ENCODE peak calls at places on chromosomes 3 and 15, in five cellular contexts. G is AG09309, H is progenitor cell of endocrine pancreas, K is foreskin fibroblast, R is kidney epithelial cell. J is an unnamed sample.

GRCh38 chr3:76991165-76991564 is 48.7 kb upstream of the ROBO2 start:
- DNase-seq in G (no peak), H (no peak), K (peak), R (no peak), J (no peak)

GRCh38 chr3:34016925-34017592 is 218.6 kb downstream of the PDCD6IP start:
- DNase-seq in G (no peak), H (no peak), K (no peak), R (no peak), J (no peak)

GRCh38 chr3:170178631-170179030 is 2.9 kb downstream of the PHC3 start:
- DNase-seq in G (no peak), H (no peak), K (no peak), R (no peak), J (no peak)

GRCh38 chr15:54064412-54064811 is 86.2 kb downstream of the UNC13C start:
- DNase-seq in G (no peak), H (no peak), K (no peak), R (no peak), J (no peak)

GRCh38 chr15:87597346-87598052 is 659.0 kb downstream of the NTRK3 start:
- DNase-seq in G (no peak), H (no peak), K (no peak), R (no peak), J (no peak)

GRCh38 chr15:63856711-63857458 is 23.1 kb upstream of the HERC1 start:
- DNase-seq in G (peak), H (no peak), K (peak), R (peak), J (no peak)

GRCh38 chr3:81080608-81081007 is 680.8 kb downstream of the GBE1 start:
- DNase-seq in G (no peak), H (no peak), K (no peak), R (no peak), J (no peak)

GRCh38 chr3:23959147-23959900 is 14.2 kb downstream of the NR1D2 start:
- DNase-seq in G (peak), H (no peak), K (peak), R (peak), J (no peak)

GRCh38 chr3:23999012-23999641 is 54.0 kb downstream of the NR1D2 start:
- DNase-seq in G (no peak), H (peak), K (peak), R (peak), J (peak)

GRCh38 chr3:187799942-187800637 is 54.8 kb upstream of the BCL6 start:
- DNase-seq in G (no peak), H (no peak), K (peak), R (no peak), J (no peak)

GRCh38 chr3:56795097-56795806 is 6.5 kb downstream of the ARHGEF3 start:
- DNase-seq in G (no peak), H (no peak), K (peak), R (no peak), J (no peak)

GRCh38 chr3:130933801-130934345 is 40.0 kb downstream of the ATP2C1 start:
- DNase-seq in G (no peak), H (no peak), K (peak), R (no peak), J (no peak)

GRCh38 chr3:125110016-125110875 is 54.4 kb upstream of the HEG1 start:
- DNase-seq in G (peak), H (no peak), K (peak), R (peak), J (no peak)

GRCh38 chr3:72295974-72296450 is 511.1 kb upstream of the PROK2 start:
- DNase-seq in G (no peak), H (no peak), K (no peak), R (no peak), J (no peak)

GRCh38 chr3:23909324-23909723 is 7.5 kb downstream of the NKIRAS1 start:
- DNase-seq in G (no peak), H (no peak), K (no peak), R (no peak), J (no peak)

GRCh38 chr3:38114875-38115644 is 21.9 kb downstream of the ACAA1 start:
- DNase-seq in G (no peak), H (no peak), K (no peak), R (no peak), J (no peak)

GRCh38 chr15:65761210-65761926 is 30.7 kb downstream of the DENND4A start:
- DNase-seq in G (no peak), H (no peak), K (no peak), R (no peak), J (no peak)

GRCh38 chr15:40932625-40933519 is 3.7 kb downstream of the DLL4 start:
- DNase-seq in G (no peak), H (no peak), K (no peak), R (no peak), J (no peak)

GRCh38 chr15:52018244-52018643 is 775 bp upstream of the MAPK6 start:
- DNase-seq in G (no peak), H (no peak), K (peak), R (no peak), J (no peak)

GRCh38 chr3:125024817-125025216 is 31.0 kb downstream of the HEG1 start:
- DNase-seq in G (no peak), H (no peak), K (no peak), R (no peak), J (no peak)

GRCh38 chr3:52299815-52300611 is 12.4 kb downstream of the GLYCTK start:
- DNase-seq in G (no peak), H (no peak), K (peak), R (no peak), J (peak)

GRCh38 chr3:65080432-65080831 is 392.6 kb upstream of the ADAMTS9 start:
- DNase-seq in G (no peak), H (no peak), K (no peak), R (no peak), J (no peak)
- TF ChIP-seq CTCF in G (no peak), H (no peak), K (no peak), R (no peak), J (no peak)

GRCh38 chr3:195891431-195892104 is 16.8 kb downstream of the TNK2 start:
- DNase-seq in G (no peak), H (no peak), K (no peak), R (no peak), J (no peak)

GRCh38 chr3:195888311-195888761 is 20.0 kb downstream of the TNK2 start:
- DNase-seq in G (no peak), H (no peak), K (no peak), R (no peak), J (no peak)

GRCh38 chr3:195892105-195892354 is 16.3 kb downstream of the TNK2 start:
- DNase-seq in G (no peak), H (no peak), K (no peak), R (no peak), J (no peak)

GRCh38 chr3:195888981-195889842 is 19.1 kb downstream of the TNK2 start:
- DNase-seq in G (no peak), H (no peak), K (no peak), R (no peak), J (no peak)

GRCh38 chr3:195889843-195890407 is 18.4 kb downstream of the TNK2 start:
- DNase-seq in G (no peak), H (no peak), K (no peak), R (no peak), J (no peak)
- TF ChIP-seq CTCF in G (no peak), H (no peak), K (no peak), R (no peak), J (no peak)

GRCh38 chr3:152511904-152512303 is 243.2 kb downstream of the MBNL1 start:
- DNase-seq in G (no peak), H (no peak), K (no peak), R (no peak), J (no peak)

GRCh38 chr3:152505926-152506325 is 237.2 kb downstream of the MBNL1 start:
- DNase-seq in G (no peak), H (no peak), K (no peak), R (no peak), J (no peak)

GRCh38 chr3:152513301-152513960 is 244.7 kb downstream of the MBNL1 start:
- DNase-seq in G (no peak), H (no peak), K (no peak), R (no peak), J (no peak)

GRCh38 chr3:152508705-152509104 is 240.0 kb downstream of the MBNL1 start:
- DNase-seq in G (no peak), H (no peak), K (no peak), R (no peak), J (no peak)
- TF ChIP-seq CTCF in G (peak), H (peak), K (no peak), R (no peak), J (peak)

DNA sequence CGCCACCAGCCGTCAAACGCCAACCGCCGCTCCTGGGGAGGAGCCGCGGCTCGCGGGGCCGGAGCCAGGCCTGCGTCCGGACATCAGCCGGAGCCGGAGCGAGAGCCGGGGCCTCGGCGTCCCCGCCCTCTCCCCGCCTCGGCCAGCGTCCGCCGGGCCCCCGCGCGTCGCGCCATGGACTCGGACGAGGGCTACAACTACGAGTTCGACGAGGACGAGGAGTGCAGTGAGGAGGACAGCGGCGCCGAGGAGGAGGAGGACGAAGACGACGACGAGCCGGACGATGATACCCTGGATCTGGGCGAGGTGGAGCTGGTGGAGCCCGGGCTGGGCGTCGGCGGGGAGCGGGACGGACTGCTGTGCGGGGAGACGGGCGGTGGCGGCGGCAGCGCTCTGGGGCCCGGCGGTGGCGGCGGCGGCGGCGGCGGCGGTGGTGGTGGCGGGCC is 359 bp downstream of the ARIH1 start:
- DNase-seq in G (no peak), H (no peak), K (no peak), R (no peak), J (no peak)
- TF ChIP-seq CTCF in G (no peak), H (no peak), K (no peak), R (no peak), J (no peak)

DNA sequence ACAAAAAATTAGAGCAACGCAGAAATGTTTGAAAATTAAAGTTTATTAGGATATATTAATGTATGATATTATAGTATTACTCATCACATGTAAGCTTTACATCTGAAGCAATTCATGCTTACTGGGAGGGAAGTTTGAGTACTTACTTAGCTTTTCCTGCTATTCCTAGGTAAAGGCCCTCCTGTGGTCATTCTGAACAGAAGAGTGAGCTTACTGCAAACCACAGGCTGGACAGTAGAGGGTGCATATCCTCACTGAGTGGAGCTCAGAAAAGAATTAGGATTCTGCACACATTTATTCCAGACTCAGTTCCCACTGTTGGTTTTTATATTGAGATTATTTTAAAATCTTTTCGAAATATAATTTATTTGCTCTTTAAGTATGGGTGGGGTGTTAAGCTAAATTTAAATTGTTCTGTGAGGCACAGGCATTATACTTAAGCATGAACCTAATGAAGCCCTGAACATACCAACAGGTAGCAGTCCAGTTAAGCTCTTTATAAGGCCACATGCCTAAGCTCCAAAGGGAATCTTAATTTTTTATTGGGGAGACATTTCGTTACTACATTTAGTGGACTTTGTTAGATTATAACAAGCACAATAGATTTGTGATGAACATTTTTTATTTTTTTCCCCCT is 10.2 kb downstream of the MRPS22 start:
- DNase-seq in G (no peak), H (no peak), K (peak), R (peak), J (peak)
- TF ChIP-seq CTCF in G (peak), H (peak), K (peak), R (peak), J (peak)

GRCh38 chr15:101615414-101615985 is 36.7 kb downstream of the TM2D3 start:
- DNase-seq in G (peak), H (no peak), K (peak), R (no peak), J (no peak)
- TF ChIP-seq CTCF in G (no peak), H (no peak), K (no peak), R (no peak), J (no peak)

GRCh38 chr15:77499087-77499765 is 78.5 kb downstream of the HMG20A start:
- DNase-seq in G (no peak), H (no peak), K (peak), R (no peak), J (no peak)

GRCh38 chr15:77496710-77497107 is 76.0 kb downstream of the HMG20A start:
- DNase-seq in G (peak), H (peak), K (peak), R (peak), J (peak)

GRCh38 chr15:77497942-77498361 is 77.3 kb downstream of the HMG20A start:
- DNase-seq in G (no peak), H (no peak), K (peak), R (no peak), J (no peak)

GRCh38 chr15:77495806-77496589 is 75.3 kb downstream of the HMG20A start:
- DNase-seq in G (no peak), H (no peak), K (peak), R (no peak), J (no peak)

GRCh38 chr15:77497108-77497737 is 76.5 kb downstream of the HMG20A start:
- DNase-seq in G (peak), H (no peak), K (peak), R (no peak), J (no peak)
- TF ChIP-seq CTCF in G (no peak), H (no peak), K (no peak), R (no peak), J (peak)

J was measured in neural crest cell.